ENCODE peak calls at places on chromosome 3, in four cellular contexts. C is esophagus muscularis mucosa, M is AG04450, E is hepatocyte. F is an unnamed sample.

GRCh38 chr3:161559177-161559998 is 62.8 kb downstream of the OTOL1 start:
- DNase-seq in C (no peak), M (no peak), E (peak; percentile 70), F (no peak)

GRCh38 chr3:5035113-5035512 is 55.9 kb downstream of the BHLHE40 start:
- DNase-seq in C (no peak), M (no peak), E (no peak), F (no peak)

GRCh38 chr3:10585945-10586344 is 80.6 kb upstream of the ATP2B2 start:
- DNase-seq in C (no peak), M (no peak), E (no peak), F (no peak)

GRCh38 chr3:184345678-184346144 is 8.3 kb downstream of the FAM131A start:
- DNase-seq in C (no peak), M (no peak), E (peak; percentile 89), F (peak; percentile 46)

GRCh38 chr3:11555823-11556222 is 87.9 kb downstream of the VGLL4 start:
- DNase-seq in C (no peak), M (no peak), E (no peak), F (no peak)

GRCh38 chr3:114660124-114660523 is 366.3 kb downstream of the TIGIT start:
- DNase-seq in C (no peak), M (peak; percentile 44), E (peak; percentile 11), F (peak; percentile 44)

GRCh38 chr3:129605593-129606521 is 619 bp downstream of the PLXND1 start:
- DNase-seq in C (no peak), M (no peak), E (peak; percentile 72), F (peak; percentile 66)

GRCh38 chr3:89098964-89099585 is 8.3 kb upstream of the EPHA3 start:
- DNase-seq in C (no peak), M (peak; percentile 10), E (peak; percentile 67), F (no peak)

GRCh38 chr3:98371853-98372252 is 18.2 kb downstream of the OR5K4 start:
- DNase-seq in C (no peak), M (no peak), E (no peak), F (no peak)

GRCh38 chr3:118949113-118949760 is 85.4 kb downstream of the IGSF11 start:
- DNase-seq in C (no peak), M (no peak), E (no peak), F (no peak)

GRCh38 chr3:185900228-185900627 is 37.6 kb downstream of the TRA2B start:
- DNase-seq in C (no peak), M (peak; percentile 71), E (peak; percentile 85), F (no peak)

GRCh38 chr3:113035387-113035982 is 44.7 kb downstream of the GTPBP8 start:
- DNase-seq in C (no peak), M (no peak), E (peak; percentile 80), F (no peak)

GRCh38 chr3:184568918-184569829 is 7.6 kb downstream of the EPHB3 start:
- DNase-seq in C (peak; percentile 93), M (peak; percentile 95), E (peak; percentile 91), F (peak; percentile 90)

GRCh38 chr3:52225452-52226228 is at the start of gene TLR9:
- DNase-seq in C (no peak), M (no peak), E (no peak), F (no peak)

GRCh38 chr3:124034016-124034808 is 42.3 kb upstream of the ROPN1 start:
- DNase-seq in C (peak; percentile 91), M (no peak), E (peak; percentile 47), F (peak; percentile 31)

GRCh38 chr3:75294124-75294523 is 370.0 kb upstream of the FRG2C start:
- DNase-seq in C (peak; percentile 89), M (peak; percentile 4), E (peak; percentile 57), F (peak; percentile 36)

GRCh38 chr3:39784922-39785321 is 24.5 kb upstream of the MYRIP start:
- DNase-seq in C (no peak), M (no peak), E (no peak), F (no peak)

GRCh38 chr3:113746955-113747718 is at the start of gene ATP6V1A:
- DNase-seq in C (peak; percentile 97), M (no peak), E (peak; percentile 81), F (peak; percentile 55)

GRCh38 chr3:109241459-109241858 is 74.9 kb downstream of the DPPA2 start:
- DNase-seq in C (no peak), M (no peak), E (no peak), F (no peak)

GRCh38 chr3:194249323-194250103 is 101.6 kb downstream of the CPN2 start:
- DNase-seq in C (no peak), M (no peak), E (peak; percentile 67), F (no peak)

GRCh38 chr3:10471337-10471721 is 34.1 kb downstream of the ATP2B2 start:
- DNase-seq in C (no peak), M (no peak), E (peak; percentile 13), F (no peak)

GRCh38 chr3:146342971-146343370 is 92.1 kb upstream of the PLSCR4 start:
- DNase-seq in C (no peak), M (no peak), E (no peak), F (no peak)

GRCh38 chr3:14377838-14378169 is 24.6 kb upstream of the SLC6A6 start:
- DNase-seq in C (no peak), M (no peak), E (no peak), F (no peak)

GRCh38 chr3:98519351-98519750 is 3.4 kb downstream of the CLDND1 start:
- DNase-seq in C (no peak), M (no peak), E (no peak), F (no peak)

GRCh38 chr3:149572796-149573414 is 84.9 kb downstream of the WWTR1 start:
- DNase-seq in C (no peak), M (no peak), E (no peak), F (no peak)

GRCh38 chr3:149577801-149578200 is 80.0 kb downstream of the WWTR1 start:
- DNase-seq in C (no peak), M (no peak), E (no peak), F (no peak)

GRCh38 chr3:149575213-149575961 is 82.4 kb downstream of the WWTR1 start:
- DNase-seq in C (no peak), M (no peak), E (peak; percentile 16), F (no peak)

GRCh38 chr3:149579161-149579560 is 78.7 kb downstream of the WWTR1 start:
- DNase-seq in C (no peak), M (no peak), E (no peak), F (no peak)

GRCh38 chr3:149576071-149576564 is 81.7 kb downstream of the WWTR1 start:
- DNase-seq in C (no peak), M (peak; percentile 90), E (peak; percentile 59), F (peak; percentile 68)
- TF ChIP-seq CTCF in C (no peak), M (no peak), E (no peak), F (no peak)

GRCh38 chr3:155297100-155297499 is 3.6 kb upstream of the STRIT1 start:
- DNase-seq in C (no peak), M (no peak), E (no peak), F (no peak)
- H3K9me3 ChIP-seq in C (no peaks in the 10 kb centered on the region), M (no peaks in the 10 kb centered on the region), E (peaks cover 4% of the 10 kb centered on the region), F (no peaks in the 10 kb centered on the region)

GRCh38 chr3:13018039-13018431 is 55.2 kb downstream of the IQSEC1 start:
- DNase-seq in C (no peak), M (no peak), E (no peak), F (peak; percentile 36)
- H3K4me3 ChIP-seq in C (no peak overlapping the region), M (no peak overlapping the region), E (no peak overlapping the region), F (no peak overlapping the region)

DNA sequence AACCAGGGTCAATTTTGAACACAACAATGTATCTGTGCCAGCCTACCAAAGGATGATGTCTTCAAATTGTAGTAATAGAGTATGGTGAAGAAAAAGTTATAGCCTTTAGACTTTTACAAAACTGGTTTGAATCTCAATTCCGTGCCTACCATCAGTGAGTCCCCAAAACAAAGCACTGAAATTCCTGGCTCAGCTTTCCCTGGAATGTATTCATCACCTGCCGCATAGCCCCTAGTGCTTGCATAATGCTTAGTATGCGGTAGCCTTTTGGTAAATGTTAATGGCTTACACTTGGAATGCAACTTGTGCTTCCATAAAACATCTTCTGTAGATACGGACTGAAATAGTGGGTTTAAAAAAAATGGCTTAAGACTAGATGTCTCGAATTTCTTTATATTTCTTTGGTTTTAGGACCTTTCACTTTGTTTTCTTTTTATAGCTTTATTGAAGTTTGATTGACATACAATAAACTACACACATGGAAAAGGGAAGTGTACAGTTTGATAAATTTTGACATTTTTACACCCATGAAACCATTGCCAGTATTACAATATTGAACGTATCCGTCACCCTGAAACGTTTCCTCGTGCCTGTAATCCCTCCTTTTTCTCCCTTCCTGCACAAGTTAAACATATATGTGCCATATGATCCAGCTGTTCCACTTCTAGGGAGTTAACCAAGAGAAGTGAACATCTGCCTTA is 12.1 kb downstream of the SACM1L start:
- DNase-seq in C (no peak), M (no peak), E (no peak), F (no peak)
- TF ChIP-seq CTCF in C (no peak), M (no peak), E (no peak), F (no peak)

GRCh38 chr3:31993843-31994242 is 12.3 kb downstream of the ZNF860 start:
- DNase-seq in C (no peak), M (no peak), E (no peak), F (no peak)
- H3K9me3 ChIP-seq in C (no peaks in the 10 kb centered on the region), M (peaks cover 3% of the 10 kb centered on the region), E (peaks cover 3% of the 10 kb centered on the region), F (peaks cover 7% of the 10 kb centered on the region)

F was measured in heart right ventricle.